ENCODE peak calls at places on chromosomes 6 and 20, in seven cellular contexts. J, F, X, U, I, K and G are unnamed samples.

GRCh38 chr20:38880952-38881735 is 45.1 kb upstream of the FAM83D start:
- DNase-seq in J (no peak), F (no peak), X (no peak), U (no peak), I (no peak), K (no peak), G (no peak)

GRCh38 chr6:27541212-27541931 is 68.5 kb upstream of the ZNF184 start:
- DNase-seq in J (no peak), F (no peak), X (no peak), U (peak), I (no peak), K (no peak), G (no peak)

GRCh38 chr6:127475823-127476176 is 16.6 kb upstream of the KIAA0408 start:
- DNase-seq in J (no peak), F (no peak), X (peak), U (no peak), I (no peak), K (no peak), G (no peak)

GRCh38 chr6:34459899-34460593 is 5.8 kb upstream of the PACSIN1 start:
- DNase-seq in J (peak), F (peak), X (no peak), U (peak), I (peak), K (peak), G (peak)

GRCh38 chr20:19921349-19921793 is 95.8 kb upstream of the NAA20 start:
- DNase-seq in J (no peak), F (no peak), X (peak), U (no peak), I (no peak), K (no peak), G (no peak)

GRCh38 chr6:154516276-154516675 is 5.8 kb upstream of the CNKSR3 start:
- DNase-seq in J (no peak), F (no peak), X (no peak), U (peak), I (no peak), K (no peak), G (no peak)

GRCh38 chr6:90429713-90430112 is 133.1 kb upstream of the BACH2 start:
- DNase-seq in J (no peak), F (no peak), X (no peak), U (no peak), I (no peak), K (no peak), G (no peak)

GRCh38 chr20:25195962-25196700 is 619 bp downstream of the ENTPD6 start:
- DNase-seq in J (peak), F (no peak), X (no peak), U (no peak), I (peak), K (no peak), G (peak)

GRCh38 chr6:149766156-149766768 is 16.7 kb downstream of the PCMT1 start:
- DNase-seq in J (no peak), F (no peak), X (no peak), U (peak), I (no peak), K (no peak), G (no peak)

GRCh38 chr20:52439385-52439784 is 247.8 kb upstream of the ZFP64 start:
- DNase-seq in J (no peak), F (no peak), X (no peak), U (no peak), I (no peak), K (no peak), G (no peak)

GRCh38 chr6:2876210-2877056 is 26.7 kb downstream of the SERPINB9 start:
- DNase-seq in J (peak), F (peak), X (peak), U (peak), I (no peak), K (peak), G (peak)

GRCh38 chr20:23082846-23083552 is 3.1 kb downstream of the CD93 start:
- DNase-seq in J (no peak), F (no peak), X (no peak), U (peak), I (peak), K (no peak), G (no peak)

GRCh38 chr6:44662461-44663121 is 275.1 kb downstream of the CDC5L start:
- DNase-seq in J (no peak), F (no peak), X (no peak), U (no peak), I (peak), K (no peak), G (no peak)

GRCh38 chr20:17699931-17700351 is at the start of gene BANF2:
- DNase-seq in J (no peak), F (no peak), X (no peak), U (no peak), I (no peak), K (no peak), G (no peak)

GRCh38 chr20:51715028-51715872 is 52.9 kb downstream of the ATP9A start:
- DNase-seq in J (no peak), F (no peak), X (no peak), U (no peak), I (no peak), K (no peak), G (no peak)

GRCh38 chr6:110216140-110216539 is 35.9 kb downstream of the CDC40 start:
- DNase-seq in J (no peak), F (no peak), X (no peak), U (no peak), I (no peak), K (no peak), G (no peak)

GRCh38 chr6:25112207-25112874 is 166.8 kb upstream of the CARMIL1 start:
- DNase-seq in J (no peak), F (no peak), X (no peak), U (no peak), I (no peak), K (no peak), G (no peak)

GRCh38 chr6:122640377-122640776 is 30.2 kb downstream of the PKIB start:
- DNase-seq in J (no peak), F (no peak), X (no peak), U (no peak), I (no peak), K (no peak), G (no peak)

GRCh38 chr6:42938428-42938796 is 9.1 kb downstream of the CNPY3 start:
- DNase-seq in J (no peak), F (no peak), X (no peak), U (no peak), I (no peak), K (no peak), G (no peak)

GRCh38 chr6:123805921-123806320 is 2.3 kb downstream of the NKAIN2 start:
- DNase-seq in J (no peak), F (no peak), X (no peak), U (no peak), I (peak), K (peak), G (no peak)

GRCh38 chr6:83466328-83466727 is 35.5 kb upstream of the ME1 start:
- DNase-seq in J (no peak), F (no peak), X (no peak), U (no peak), I (no peak), K (no peak), G (no peak)

GRCh38 chr6:13302751-13303667 is 25.3 kb downstream of the TBC1D7 start:
- DNase-seq in J (no peak), F (peak), X (peak), U (peak), I (peak), K (no peak), G (no peak)

GRCh38 chr6:153965996-153966395 is 73.0 kb upstream of the OPRM1 start:
- DNase-seq in J (no peak), F (no peak), X (no peak), U (no peak), I (no peak), K (no peak), G (no peak)

GRCh38 chr6:5337573-5337972 is 76.3 kb downstream of the FARS2 start:
- DNase-seq in J (no peak), F (no peak), X (no peak), U (peak), I (no peak), K (no peak), G (no peak)

GRCh38 chr20:41200446-41201202 is 63.3 kb downstream of the PLCG1 start:
- DNase-seq in J (no peak), F (no peak), X (no peak), U (peak), I (no peak), K (no peak), G (no peak)

GRCh38 chr20:20856306-20856705 is 143.9 kb upstream of the RALGAPA2 start:
- DNase-seq in J (no peak), F (no peak), X (no peak), U (no peak), I (no peak), K (no peak), G (no peak)

GRCh38 chr20:35506179-35506578 is 23.3 kb downstream of the C20orf173 start:
- DNase-seq in J (no peak), F (no peak), X (no peak), U (no peak), I (no peak), K (no peak), G (no peak)

GRCh38 chr6:26342106-26342999 is 22.6 kb upstream of the BTN3A2 start:
- DNase-seq in J (no peak), F (peak), X (no peak), U (no peak), I (no peak), K (no peak), G (no peak)

GRCh38 chr6:142372348-142372747 is 70.5 kb downstream of the ADGRG6 start:
- DNase-seq in J (no peak), F (no peak), X (no peak), U (peak), I (no peak), K (no peak), G (no peak)

GRCh38 chr20:31663838-31664695 is 26.4 kb downstream of the COX4I2 start:
- DNase-seq in J (no peak), F (no peak), X (no peak), U (no peak), I (peak), K (peak), G (no peak)

GRCh38 chr20:60589624-60590023 is 631.4 kb downstream of the CDH26 start:
- DNase-seq in J (peak), F (no peak), X (no peak), U (no peak), I (no peak), K (no peak), G (peak)

GRCh38 chr20:25549866-25550477 is 35.4 kb downstream of the NINL start:
- DNase-seq in J (no peak), F (no peak), X (no peak), U (no peak), I (no peak), K (no peak), G (no peak)

GRCh38 chr6:153003294-153003645 is 761 bp upstream of the MTRF1L start:
- DNase-seq in J (no peak), F (peak), X (no peak), U (no peak), I (peak), K (peak), G (no peak)

GRCh38 chr20:51542033-51542893 is at the start of gene NFATC2:
- DNase-seq in J (no peak), F (peak), X (peak), U (peak), I (peak), K (peak), G (peak)

GRCh38 chr20:31704225-31705119 is 18.2 kb downstream of the BCL2L1 start:
- DNase-seq in J (no peak), F (no peak), X (peak), U (peak), I (no peak), K (no peak), G (no peak)

GRCh38 chr6:5004373-5005037 is 668 bp upstream of the RPP40 start:
- DNase-seq in J (no peak), F (no peak), X (no peak), U (no peak), I (no peak), K (peak), G (no peak)